ENCODE peak calls at places on chromosome 1, in five cellular contexts. One of them, this sample, is unnamed.
A peak's percentile ranks its signal among the peaks of the same experiment; 100 is the strongest.

GRCh38 chr1:216923601-216924000 is 200.4 kb upstream of the ESRRG start:
- DNase-seq in iris pigment epithelial cell: no peak
- DNase-seq in NCI-H2081 treated with DMSO at 0.1 percent for 48 hours: no peak
- DNase-seq in AG10803: no peak
- DNase-seq in amygdala: no peak
- DNase-seq in this sample: no peak

GRCh38 chr1:3746784-3747521 is 5.3 kb upstream of the CCDC27 start:
- DNase-seq in iris pigment epithelial cell: peak; percentile 71
- DNase-seq in NCI-H2081 treated with DMSO at 0.1 percent for 48 hours: peak; percentile 23
- DNase-seq in amygdala: peak; percentile 87
- DNase-seq in AG10803: peak; percentile 69
- DNase-seq in this sample: no peak

GRCh38 chr1:70910013-70910412 is 137.6 kb downstream of the PTGER3 start:
- DNase-seq in NCI-H2081 treated with DMSO at 0.1 percent for 48 hours: no peak
- DNase-seq in iris pigment epithelial cell: no peak
- DNase-seq in amygdala: no peak
- DNase-seq in AG10803: no peak
- DNase-seq in this sample: no peak

GRCh38 chr1:94154989-94155388 is 34.0 kb upstream of the ABCA4 start:
- DNase-seq in AG10803: no peak
- DNase-seq in amygdala: no peak
- DNase-seq in iris pigment epithelial cell: peak; percentile 32
- DNase-seq in NCI-H2081 treated with DMSO at 0.1 percent for 48 hours: no peak
- DNase-seq in this sample: no peak

GRCh38 chr1:156602557-156602993 is 1.3 kb upstream of the GPATCH4 start:
- DNase-seq in amygdala: no peak
- DNase-seq in NCI-H2081 treated with DMSO at 0.1 percent for 48 hours: no peak
- DNase-seq in AG10803: no peak
- DNase-seq in iris pigment epithelial cell: no peak
- DNase-seq in this sample: no peak

GRCh38 chr1:203367051-203367450 is 16.1 kb upstream of the FMOD start:
- DNase-seq in amygdala: no peak
- DNase-seq in AG10803: no peak
- DNase-seq in NCI-H2081 treated with DMSO at 0.1 percent for 48 hours: peak; percentile 80
- DNase-seq in iris pigment epithelial cell: no peak
- DNase-seq in this sample: no peak

GRCh38 chr1:19476440-19477190 is 8.7 kb downstream of the CAPZB start:
- DNase-seq in amygdala: no peak
- DNase-seq in iris pigment epithelial cell: peak; percentile 88
- DNase-seq in NCI-H2081 treated with DMSO at 0.1 percent for 48 hours: no peak
- DNase-seq in AG10803: no peak
- DNase-seq in this sample: no peak

GRCh38 chr1:225953315-225953714 is 12.3 kb upstream of the LEFTY2 start:
- DNase-seq in amygdala: no peak
- DNase-seq in NCI-H2081 treated with DMSO at 0.1 percent for 48 hours: no peak
- DNase-seq in AG10803: no peak
- DNase-seq in iris pigment epithelial cell: no peak
- DNase-seq in this sample: no peak

GRCh38 chr1:243979396-243979795 is 71.7 kb upstream of the ZBTB18 start:
- DNase-seq in AG10803: no peak
- DNase-seq in amygdala: peak; percentile 4
- DNase-seq in NCI-H2081 treated with DMSO at 0.1 percent for 48 hours: no peak
- DNase-seq in iris pigment epithelial cell: no peak
- DNase-seq in this sample: no peak

GRCh38 chr1:28755701-28756100 is 19.0 kb downstream of the YTHDF2 start:
- DNase-seq in AG10803: peak; percentile 66
- DNase-seq in amygdala: no peak
- DNase-seq in NCI-H2081 treated with DMSO at 0.1 percent for 48 hours: no peak
- DNase-seq in iris pigment epithelial cell: peak; percentile 15
- DNase-seq in this sample: no peak

GRCh38 chr1:3062616-3063378 is 6.2 kb upstream of the PRDM16 start:
- DNase-seq in NCI-H2081 treated with DMSO at 0.1 percent for 48 hours: no peak
- DNase-seq in iris pigment epithelial cell: no peak
- DNase-seq in AG10803: no peak
- DNase-seq in amygdala: no peak
- DNase-seq in this sample: no peak

GRCh38 chr1:206706298-206706791 is 21.6 kb downstream of the MAPKAPK2 start:
- DNase-seq in NCI-H2081 treated with DMSO at 0.1 percent for 48 hours: no peak
- DNase-seq in iris pigment epithelial cell: peak; percentile 86
- DNase-seq in AG10803: peak; percentile 90
- DNase-seq in amygdala: no peak
- DNase-seq in this sample: no peak

GRCh38 chr1:78377356-78377928 is 113.3 kb upstream of the PTGFR start:
- DNase-seq in iris pigment epithelial cell: peak; percentile 62
- DNase-seq in AG10803: no peak
- DNase-seq in amygdala: no peak
- DNase-seq in NCI-H2081 treated with DMSO at 0.1 percent for 48 hours: no peak
- DNase-seq in this sample: peak; percentile 26

GRCh38 chr1:202439308-202439707 is 90.8 kb downstream of the PPP1R12B start:
- DNase-seq in NCI-H2081 treated with DMSO at 0.1 percent for 48 hours: no peak
- DNase-seq in amygdala: no peak
- DNase-seq in AG10803: no peak
- DNase-seq in iris pigment epithelial cell: no peak
- DNase-seq in this sample: no peak

GRCh38 chr1:57058652-57059501 is 93.1 kb upstream of the C8B start:
- DNase-seq in NCI-H2081 treated with DMSO at 0.1 percent for 48 hours: no peak
- DNase-seq in amygdala: no peak
- DNase-seq in AG10803: no peak
- DNase-seq in iris pigment epithelial cell: no peak
- DNase-seq in this sample: no peak

GRCh38 chr1:202189012-202189790 is 4.4 kb upstream of the LGR6 start:
- DNase-seq in amygdala: peak; percentile 61
- DNase-seq in NCI-H2081 treated with DMSO at 0.1 percent for 48 hours: no peak
- DNase-seq in iris pigment epithelial cell: peak; percentile 40
- DNase-seq in AG10803: peak; percentile 43
- DNase-seq in this sample: no peak

GRCh38 chr1:165855010-165855838 is 27.8 kb downstream of the UCK2 start:
- DNase-seq in amygdala: no peak
- DNase-seq in NCI-H2081 treated with DMSO at 0.1 percent for 48 hours: no peak
- DNase-seq in AG10803: no peak
- DNase-seq in iris pigment epithelial cell: no peak
- DNase-seq in this sample: no peak

GRCh38 chr1:41890841-41891311 is 27.8 kb downstream of the HIVEP3 start:
- DNase-seq in amygdala: peak; percentile 14
- DNase-seq in NCI-H2081 treated with DMSO at 0.1 percent for 48 hours: no peak
- DNase-seq in iris pigment epithelial cell: no peak
- DNase-seq in AG10803: peak; percentile 63
- DNase-seq in this sample: no peak

GRCh38 chr1:162210171-162210570 is 140.7 kb downstream of the NOS1AP start:
- DNase-seq in amygdala: no peak
- DNase-seq in NCI-H2081 treated with DMSO at 0.1 percent for 48 hours: no peak
- DNase-seq in iris pigment epithelial cell: no peak
- DNase-seq in AG10803: no peak
- DNase-seq in this sample: no peak

GRCh38 chr1:47738560-47739182 is 258.5 kb downstream of the TRABD2B start:
- DNase-seq in AG10803: peak; percentile 45
- DNase-seq in NCI-H2081 treated with DMSO at 0.1 percent for 48 hours: no peak
- DNase-seq in iris pigment epithelial cell: peak; percentile 37
- DNase-seq in amygdala: no peak
- DNase-seq in this sample: no peak

GRCh38 chr1:205571747-205572146 is 60.1 kb downstream of the ELK4 start:
- DNase-seq in AG10803: no peak
- DNase-seq in amygdala: peak; percentile 19
- DNase-seq in iris pigment epithelial cell: no peak
- DNase-seq in NCI-H2081 treated with DMSO at 0.1 percent for 48 hours: no peak
- DNase-seq in this sample: no peak

GRCh38 chr1:27192039-27192529 is 37.2 kb upstream of the SLC9A1 start:
- DNase-seq in NCI-H2081 treated with DMSO at 0.1 percent for 48 hours: no peak
- DNase-seq in AG10803: no peak
- DNase-seq in amygdala: no peak
- DNase-seq in iris pigment epithelial cell: peak; percentile 12
- DNase-seq in this sample: no peak

GRCh38 chr1:238954865-238955264 is 431.5 kb upstream of the CHRM3 start:
- DNase-seq in iris pigment epithelial cell: peak; percentile 23
- DNase-seq in AG10803: no peak
- DNase-seq in amygdala: no peak
- DNase-seq in NCI-H2081 treated with DMSO at 0.1 percent for 48 hours: no peak
- DNase-seq in this sample: no peak

GRCh38 chr1:243505986-243506689 is 250.3 kb downstream of the SDCCAG8 start:
- DNase-seq in AG10803: no peak
- DNase-seq in amygdala: no peak
- DNase-seq in NCI-H2081 treated with DMSO at 0.1 percent for 48 hours: no peak
- DNase-seq in iris pigment epithelial cell: no peak
- DNase-seq in this sample: no peak

GRCh38 chr1:204940591-204940990 is 69.9 kb downstream of the NFASC start:
- DNase-seq in NCI-H2081 treated with DMSO at 0.1 percent for 48 hours: no peak
- DNase-seq in AG10803: no peak
- DNase-seq in amygdala: no peak
- DNase-seq in iris pigment epithelial cell: no peak
- DNase-seq in this sample: no peak

GRCh38 chr1:228650141-228650540 is 85.1 kb upstream of the RHOU start:
- DNase-seq in iris pigment epithelial cell: no peak
- DNase-seq in NCI-H2081 treated with DMSO at 0.1 percent for 48 hours: no peak
- DNase-seq in AG10803: no peak
- DNase-seq in amygdala: no peak
- DNase-seq in this sample: no peak

GRCh38 chr1:4375812-4376211 is 278.6 kb upstream of the AJAP1 start:
- DNase-seq in amygdala: no peak
- DNase-seq in NCI-H2081 treated with DMSO at 0.1 percent for 48 hours: no peak
- DNase-seq in AG10803: peak; percentile 48
- DNase-seq in iris pigment epithelial cell: peak; percentile 45
- DNase-seq in this sample: peak; percentile 48

GRCh38 chr1:204473415-204473965 is 21.1 kb downstream of the PIK3C2B start:
- DNase-seq in AG10803: no peak
- DNase-seq in NCI-H2081 treated with DMSO at 0.1 percent for 48 hours: no peak
- DNase-seq in iris pigment epithelial cell: no peak
- DNase-seq in amygdala: no peak
- DNase-seq in this sample: no peak

GRCh38 chr1:85267313-85267712 is 7.9 kb upstream of the C1orf52 start:
- DNase-seq in AG10803: no peak
- DNase-seq in NCI-H2081 treated with DMSO at 0.1 percent for 48 hours: no peak
- DNase-seq in amygdala: no peak
- DNase-seq in iris pigment epithelial cell: no peak
- DNase-seq in this sample: no peak

GRCh38 chr1:218659911-218660677 is 315.0 kb downstream of the TGFB2 start:
- DNase-seq in AG10803: peak; percentile 53
- DNase-seq in NCI-H2081 treated with DMSO at 0.1 percent for 48 hours: no peak
- DNase-seq in amygdala: no peak
- DNase-seq in iris pigment epithelial cell: peak; percentile 60
- DNase-seq in this sample: peak; percentile 53

GRCh38 chr1:21937034-21937371 is at the start of gene HSPG2:
- DNase-seq in AG10803: no peak
- DNase-seq in NCI-H2081 treated with DMSO at 0.1 percent for 48 hours: no peak
- DNase-seq in iris pigment epithelial cell: no peak
- DNase-seq in amygdala: no peak
- DNase-seq in this sample: no peak

GRCh38 chr1:22636927-22637326 is 499 bp downstream of the C1QA start:
- DNase-seq in iris pigment epithelial cell: no peak
- DNase-seq in amygdala: no peak
- DNase-seq in NCI-H2081 treated with DMSO at 0.1 percent for 48 hours: peak; percentile 27
- DNase-seq in AG10803: no peak
- DNase-seq in this sample: no peak

GRCh38 chr1:6124341-6124740 is 55.8 kb downstream of the CHD5 start:
- DNase-seq in amygdala: no peak
- DNase-seq in iris pigment epithelial cell: no peak
- DNase-seq in AG10803: no peak
- DNase-seq in NCI-H2081 treated with DMSO at 0.1 percent for 48 hours: no peak
- DNase-seq in this sample: no peak

GRCh38 chr1:82091729-82092128 is 291.0 kb downstream of the ADGRL2 start:
- DNase-seq in AG10803: no peak
- DNase-seq in amygdala: no peak
- DNase-seq in iris pigment epithelial cell: peak; percentile 3
- DNase-seq in NCI-H2081 treated with DMSO at 0.1 percent for 48 hours: no peak
- DNase-seq in this sample: no peak

GRCh38 chr1:93701619-93702018 is 20.0 kb upstream of the BCAR3 start:
- DNase-seq in AG10803: peak; percentile 99
- DNase-seq in amygdala: no peak
- DNase-seq in iris pigment epithelial cell: peak; percentile 98
- DNase-seq in NCI-H2081 treated with DMSO at 0.1 percent for 48 hours: no peak
- DNase-seq in this sample: peak; percentile 97

GRCh38 chr1:71561206-71561605 is 480.4 kb upstream of the ZRANB2 start:
- DNase-seq in AG10803: no peak
- DNase-seq in amygdala: no peak
- DNase-seq in iris pigment epithelial cell: no peak
- DNase-seq in NCI-H2081 treated with DMSO at 0.1 percent for 48 hours: no peak
- DNase-seq in this sample: no peak

GRCh38 chr1:202821467-202821866 is 10.7 kb downstream of the PCAT6 start:
- DNase-seq in AG10803: peak; percentile 69
- DNase-seq in amygdala: no peak
- DNase-seq in iris pigment epithelial cell: peak; percentile 59
- DNase-seq in NCI-H2081 treated with DMSO at 0.1 percent for 48 hours: no peak
- DNase-seq in this sample: no peak

GRCh38 chr1:219279017-219279770 is 105.5 kb downstream of the LYPLAL1 start:
- DNase-seq in iris pigment epithelial cell: peak; percentile 45
- DNase-seq in amygdala: no peak
- DNase-seq in NCI-H2081 treated with DMSO at 0.1 percent for 48 hours: no peak
- DNase-seq in AG10803: no peak
- DNase-seq in this sample: no peak